ENCODE peak calls at places on chromosomes 4 and X, in four cellular contexts. One of them, this sample, is unnamed. For H3K4me1, the result is how much of the 10 kb centered on the place peaks cover.

GRCh38 chrX:153530411-153531145 is 13.1 kb downstream of the ATP2B3 start:
- DNase-seq in pancreas: no peak
- DNase-seq in Panc1: no peak
- DNase-seq in A549: no peak
- DNase-seq in this sample: no peak

GRCh38 chrX:86946569-86946968 is 571.0 kb upstream of the KLHL4 start:
- DNase-seq in pancreas: peak
- DNase-seq in A549: peak
- DNase-seq in Panc1: peak
- DNase-seq in this sample: peak

GRCh38 chrX:14497184-14497666 is 32.1 kb upstream of the GLRA2 start:
- DNase-seq in Panc1: no peak
- DNase-seq in pancreas: no peak
- DNase-seq in A549: no peak
- DNase-seq in this sample: no peak

GRCh38 chrX:6941041-6941440 is 206.5 kb upstream of the STS start:
- DNase-seq in Panc1: no peak
- DNase-seq in pancreas: no peak
- DNase-seq in A549: no peak
- DNase-seq in this sample: no peak

GRCh38 chrX:51747671-51748070 is 4.4 kb downstream of the GSPT2 start:
- DNase-seq in pancreas: no peak
- DNase-seq in Panc1: no peak
- DNase-seq in A549: no peak
- DNase-seq in this sample: no peak

GRCh38 chrX:12370444-12371089 is 232.3 kb downstream of the FRMPD4 start:
- DNase-seq in Panc1: no peak
- DNase-seq in pancreas: no peak
- DNase-seq in A549: no peak
- DNase-seq in this sample: no peak

GRCh38 chr4:23877758-23878229 is 12.1 kb downstream of the PPARGC1A start:
- DNase-seq in pancreas: no peak
- DNase-seq in Panc1: no peak
- DNase-seq in A549: no peak
- DNase-seq in this sample: no peak

GRCh38 chr4:610411-611261 is 14.7 kb upstream of the PDE6B start:
- DNase-seq in pancreas: peak
- DNase-seq in Panc1: peak
- DNase-seq in A549: peak
- DNase-seq in this sample: no peak

GRCh38 chrX:65451663-65452062 is 82.9 kb downstream of the LAS1L start:
- DNase-seq in Panc1: peak
- DNase-seq in A549: no peak
- DNase-seq in pancreas: peak
- DNase-seq in this sample: no peak

GRCh38 chr4:139619644-139620043 is 46.0 kb upstream of the MGST2 start:
- DNase-seq in pancreas: no peak
- DNase-seq in Panc1: no peak
- DNase-seq in A549: no peak
- DNase-seq in this sample: no peak

GRCh38 chr4:169024762-169025161 is 14.7 kb upstream of the CBR4 start:
- DNase-seq in A549: peak
- DNase-seq in pancreas: no peak
- DNase-seq in Panc1: no peak
- DNase-seq in this sample: no peak

GRCh38 chr4:174069848-174070330 is 213.6 kb downstream of the FBXO8 start:
- DNase-seq in pancreas: no peak
- DNase-seq in Panc1: no peak
- DNase-seq in A549: no peak
- DNase-seq in this sample: no peak

GRCh38 chr4:137663376-137664054 is 131.2 kb upstream of the PCDH18 start:
- DNase-seq in Panc1: no peak
- DNase-seq in A549: no peak
- DNase-seq in pancreas: no peak
- DNase-seq in this sample: no peak

GRCh38 chrX:22164770-22165388 is 107.8 kb upstream of the CBLL2 start:
- DNase-seq in pancreas: no peak
- DNase-seq in Panc1: no peak
- DNase-seq in A549: no peak
- DNase-seq in this sample: no peak

GRCh38 chr4:185128272-185129119 is 14.6 kb upstream of the SLC25A4 start:
- DNase-seq in Panc1: no peak
- DNase-seq in pancreas: peak
- DNase-seq in A549: peak
- DNase-seq in this sample: no peak

GRCh38 chrX:48472851-48473717 is 2.9 kb upstream of the FTSJ1 start:
- DNase-seq in A549: no peak
- DNase-seq in pancreas: no peak
- DNase-seq in Panc1: no peak
- DNase-seq in this sample: no peak

GRCh38 chrX:134801267-134801666 is 143.0 kb upstream of the PLAC1 start:
- DNase-seq in pancreas: no peak
- DNase-seq in A549: no peak
- DNase-seq in Panc1: no peak
- DNase-seq in this sample: no peak

GRCh38 chrX:40474205-40474626 is 106.6 kb upstream of the ATP6AP2 start:
- DNase-seq in pancreas: peak
- DNase-seq in A549: peak
- DNase-seq in Panc1: no peak
- DNase-seq in this sample: no peak

GRCh38 chr4:45951153-45951552 is 172.7 kb downstream of the GABRG1 start:
- DNase-seq in Panc1: no peak
- DNase-seq in A549: no peak
- DNase-seq in pancreas: no peak
- DNase-seq in this sample: no peak

GRCh38 chr4:153486281-153487151 is 20.4 kb downstream of the TMEM131L start:
- DNase-seq in A549: peak
- DNase-seq in Panc1: peak
- DNase-seq in pancreas: peak
- DNase-seq in this sample: no peak

GRCh38 chrX:133473451-133473850 is 58.2 kb upstream of the GPC4 start:
- DNase-seq in pancreas: no peak
- DNase-seq in A549: no peak
- DNase-seq in Panc1: no peak
- DNase-seq in this sample: no peak

GRCh38 chr4:153649572-153649991 is 34.5 kb upstream of the TLR2 start:
- DNase-seq in Panc1: no peak
- DNase-seq in pancreas: no peak
- DNase-seq in A549: no peak
- DNase-seq in this sample: no peak

GRCh38 chr4:15003891-15004700 is 1.8 kb downstream of the CPEB2 start:
- DNase-seq in pancreas: peak
- DNase-seq in Panc1: no peak
- DNase-seq in A549: no peak
- DNase-seq in this sample: no peak

GRCh38 chr4:144518181-144518895 is 127.6 kb upstream of the HHIP start:
- DNase-seq in pancreas: no peak
- DNase-seq in A549: no peak
- DNase-seq in Panc1: no peak
- DNase-seq in this sample: no peak

DNA sequence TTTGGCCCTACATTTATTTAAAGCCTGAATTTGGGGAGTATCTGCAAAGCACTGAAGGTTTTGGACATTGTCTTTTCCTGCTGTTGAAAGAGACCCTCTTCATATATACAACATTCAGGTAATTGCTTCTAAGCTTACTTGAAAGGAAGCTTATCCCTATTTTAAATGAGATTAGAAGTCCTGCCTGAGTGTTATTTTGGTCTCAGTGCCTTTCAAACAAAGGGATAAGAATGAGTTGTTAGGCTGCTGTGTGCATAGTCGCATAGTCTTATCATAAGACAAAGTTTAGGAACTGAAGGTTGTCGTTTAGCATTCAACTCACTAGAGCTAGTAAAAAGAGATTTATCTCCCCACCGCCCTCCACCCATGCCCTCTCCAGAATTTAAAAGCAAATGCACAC is 5.7 kb downstream of the HERC3 start:
- DNase-seq in pancreas: no peak
- DNase-seq in A549: no peak
- DNase-seq in Panc1: no peak
- DNase-seq in this sample: no peak
- H3K4me1 ChIP-seq in pancreas: under half
- H3K4me1 ChIP-seq in A549: under half
- H3K4me1 ChIP-seq in Panc1: under half
- H3K4me1 ChIP-seq in this sample: under half

DNA sequence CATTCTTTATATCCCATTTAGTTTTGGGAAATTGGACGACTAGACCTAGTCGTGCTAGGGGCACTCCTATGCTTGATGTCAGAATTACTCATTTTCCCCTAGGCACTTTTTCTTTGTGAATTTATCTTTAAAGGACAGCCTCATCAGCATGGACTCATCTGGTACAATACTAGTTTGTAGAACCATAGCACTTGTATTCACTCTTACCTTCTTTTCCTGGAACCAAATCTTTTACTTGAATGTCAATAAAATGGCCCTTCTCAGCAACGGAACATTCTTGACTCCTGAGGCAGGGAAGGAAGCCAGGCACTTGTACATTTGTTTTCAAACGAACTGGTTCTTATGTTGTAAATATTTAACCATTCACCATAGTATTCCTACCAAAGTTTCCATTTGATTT is 187.1 kb downstream of the SHROOM3 start:
- DNase-seq in Panc1: no peak
- DNase-seq in A549: no peak
- DNase-seq in pancreas: no peak
- DNase-seq in this sample: no peak
- H3K27ac ChIP-seq in Panc1: no peak
- H3K27ac ChIP-seq in A549: no peak
- H3K27ac ChIP-seq in pancreas: peak
- H3K27ac ChIP-seq in this sample: no peak

GRCh38 chr4:11111876-11112275 is 316.8 kb downstream of the HS3ST1 start:
- DNase-seq in pancreas: no peak
- DNase-seq in A549: no peak
- DNase-seq in Panc1: no peak
- DNase-seq in this sample: no peak

GRCh38 chr4:11106190-11106589 is 322.5 kb downstream of the HS3ST1 start:
- DNase-seq in Panc1: no peak
- DNase-seq in pancreas: no peak
- DNase-seq in A549: no peak
- DNase-seq in this sample: no peak

GRCh38 chr4:11106769-11107168 is 321.9 kb downstream of the HS3ST1 start:
- DNase-seq in pancreas: no peak
- DNase-seq in A549: no peak
- DNase-seq in Panc1: no peak
- DNase-seq in this sample: no peak

GRCh38 chr4:11105715-11106114 is 323.0 kb downstream of the HS3ST1 start:
- DNase-seq in A549: no peak
- DNase-seq in pancreas: no peak
- DNase-seq in Panc1: no peak
- DNase-seq in this sample: no peak

GRCh38 chr4:11111370-11111769 is 317.3 kb downstream of the HS3ST1 start:
- DNase-seq in Panc1: no peak
- DNase-seq in A549: no peak
- DNase-seq in pancreas: no peak
- DNase-seq in this sample: no peak
- H3K4me1 ChIP-seq in Panc1: under half
- H3K4me1 ChIP-seq in A549: under half
- H3K4me1 ChIP-seq in pancreas: under half
- H3K4me1 ChIP-seq in this sample: under half

GRCh38 chrX:72078411-72078810 is 53.3 kb downstream of the RTL5 start:
- DNase-seq in pancreas: no peak
- DNase-seq in A549: no peak
- DNase-seq in Panc1: no peak
- DNase-seq in this sample: no peak

GRCh38 chrX:72080150-72080549 is 51.6 kb downstream of the RTL5 start:
- DNase-seq in Panc1: no peak
- DNase-seq in pancreas: no peak
- DNase-seq in A549: no peak
- DNase-seq in this sample: no peak

GRCh38 chrX:72079607-72080006 is 52.1 kb downstream of the RTL5 start:
- DNase-seq in Panc1: no peak
- DNase-seq in pancreas: no peak
- DNase-seq in A549: no peak
- DNase-seq in this sample: no peak

GRCh38 chrX:72081605-72082320 is 50.0 kb downstream of the RTL5 start:
- DNase-seq in A549: no peak
- DNase-seq in pancreas: no peak
- DNase-seq in Panc1: no peak
- DNase-seq in this sample: no peak

DNA sequence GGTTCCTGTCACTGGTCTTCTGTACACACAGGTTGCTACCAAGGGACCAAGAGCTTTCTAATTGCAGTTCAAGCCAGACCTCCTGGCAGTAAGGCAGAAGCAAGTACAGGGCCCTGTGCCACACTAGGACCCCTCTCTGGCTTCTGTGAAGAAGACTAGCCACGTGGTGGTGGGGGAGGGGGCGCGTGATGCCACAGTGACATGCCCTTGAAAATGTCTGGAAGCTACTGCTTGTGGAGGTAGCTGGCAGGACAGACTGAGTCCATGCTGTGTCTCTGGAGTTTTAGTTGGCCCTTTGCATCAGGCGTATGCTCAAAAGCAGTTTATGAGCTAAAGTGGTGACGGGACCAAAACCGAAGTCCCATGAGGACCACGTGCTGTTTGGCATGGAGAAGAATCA is 50.9 kb downstream of the RTL5 start:
- DNase-seq in Panc1: no peak
- DNase-seq in pancreas: no peak
- DNase-seq in A549: no peak
- DNase-seq in this sample: no peak
- H3K27ac ChIP-seq in Panc1: no peak
- H3K27ac ChIP-seq in pancreas: no peak
- H3K27ac ChIP-seq in A549: no peak
- H3K27ac ChIP-seq in this sample: no peak

DNA sequence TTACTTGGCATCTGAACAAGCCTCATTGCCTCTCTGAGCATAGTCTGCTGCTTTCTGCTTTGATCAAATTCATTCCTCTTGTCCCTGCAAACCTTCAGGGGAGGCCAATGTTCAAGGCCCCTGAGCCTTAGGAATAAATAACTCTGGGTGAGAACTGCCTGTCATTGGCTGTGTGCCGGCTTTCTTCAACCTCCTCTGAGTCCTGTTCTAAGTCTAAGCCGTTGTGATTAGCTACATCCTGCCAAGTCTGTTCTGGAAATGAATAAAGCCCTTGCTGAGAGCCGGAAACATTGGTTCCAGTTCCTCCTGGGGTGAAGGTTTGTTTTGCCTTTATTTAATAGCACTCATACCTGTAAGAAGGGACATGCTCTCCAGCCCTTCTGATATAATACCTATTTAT is 13.8 kb downstream of the RNF4 start:
- DNase-seq in Panc1: no peak
- DNase-seq in pancreas: peak
- DNase-seq in A549: no peak
- DNase-seq in this sample: no peak
- H3K4me1 ChIP-seq in Panc1: under half
- H3K4me1 ChIP-seq in pancreas: half or more
- H3K4me1 ChIP-seq in A549: under half
- H3K4me1 ChIP-seq in this sample: under half

This sample was measured in iPS DF 6.9.